ENCODE peak calls at places on chromosomes 16 and 17, in eight cellular contexts. K is PC-3, Y is OCI-LY7, S is MM.1S, R is HCT116, E is neural progenitor cell, M is hepatocyte, I is SK-N-SH. P is an unnamed sample.

GRCh38 chr17:59346341-59346740 is 14.9 kb downstream of the YPEL2 start:
- DNase-seq in K (no peak), Y (no peak), S (no peak), R (no peak), E (no peak), M (no peak), I (no peak), P (no peak)

GRCh38 chr16:85836706-85837582 is 37.4 kb downstream of the COX4I1 start:
- DNase-seq in K (no peak), Y (no peak), S (no peak), R (no peak), E (no peak), M (no peak), I (no peak), P (no peak)

GRCh38 chr17:38918129-38918913 is 7.1 kb upstream of the LASP1NB start:
- DNase-seq in K (no peak), Y (no peak), S (no peak), R (no peak), E (peak), M (no peak), I (no peak), P (peak)

GRCh38 chr16:70715860-70716357 is 30.1 kb upstream of the MTSS2 start:
- DNase-seq in K (peak), Y (no peak), S (no peak), R (no peak), E (no peak), M (peak), I (peak), P (no peak)

GRCh38 chr17:34504814-34505484 is 74.4 kb upstream of the TMEM132E start:
- DNase-seq in K (no peak), Y (no peak), S (peak), R (no peak), E (no peak), M (no peak), I (no peak), P (no peak)

GRCh38 chr16:85137323-85138072 is 25.2 kb upstream of the CIBAR2 start:
- DNase-seq in K (peak), Y (no peak), S (no peak), R (no peak), E (peak), M (peak), I (peak), P (no peak)

GRCh38 chr17:36939059-36939943 is 2.0 kb downstream of the LHX1 start:
- DNase-seq in K (no peak), Y (no peak), S (no peak), R (no peak), E (peak), M (no peak), I (no peak), P (no peak)

GRCh38 chr17:2965621-2966275 is 97.7 kb downstream of the OR1D5 start:
- DNase-seq in K (peak), Y (no peak), S (no peak), R (peak), E (no peak), M (peak), I (peak), P (no peak)

GRCh38 chr17:79955167-79955549 is 80.5 kb downstream of the TBC1D16 start:
- DNase-seq in K (no peak), Y (no peak), S (no peak), R (no peak), E (no peak), M (no peak), I (peak), P (no peak)
- H3K4me3 ChIP-seq in K (no peak), Y (no peak), S (no peak), R (no peak), E (no peak), M (no peak), I (no peak), P (no peak)

DNA sequence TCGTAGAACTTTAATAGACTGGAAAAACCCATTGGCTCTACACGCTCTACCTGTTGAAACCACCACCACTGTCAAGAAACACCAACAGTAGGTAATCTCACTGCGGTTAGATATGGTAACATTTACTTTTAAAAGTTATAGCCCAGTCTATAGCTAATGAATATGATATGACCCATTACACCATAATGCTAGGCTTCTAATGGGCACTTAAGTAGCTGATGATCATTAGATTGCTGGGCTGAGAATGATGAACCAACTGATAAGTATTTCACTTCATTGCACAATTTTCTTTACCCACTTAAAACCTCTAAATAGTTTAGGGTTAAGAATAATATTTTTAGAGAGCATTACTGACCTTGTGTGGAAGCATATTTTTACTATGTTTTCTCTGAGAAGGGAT is 788.9 kb upstream of the CA10 start:
- DNase-seq in K (no peak), Y (no peak), S (no peak), R (no peak), E (no peak), M (no peak), I (no peak), P (no peak)
- TF ChIP-seq CTCF in K (no peak), Y (no peak), S (no peak), R (no peak), E (no peak), M (no peak), I (no peak), P (no peak)

GRCh38 chr17:80068301-80069160 is 32.1 kb downstream of the CCDC40 start:
- DNase-seq in K (peak), Y (no peak), S (no peak), R (no peak), E (no peak), M (peak), I (peak), P (no peak)
- TF ChIP-seq EZH2phosphoT487 in K (no peak), Y (no peak), S (no peak), R (no peak), E (no peak), M (no peak), I (no peak), P (no peak)

DNA sequence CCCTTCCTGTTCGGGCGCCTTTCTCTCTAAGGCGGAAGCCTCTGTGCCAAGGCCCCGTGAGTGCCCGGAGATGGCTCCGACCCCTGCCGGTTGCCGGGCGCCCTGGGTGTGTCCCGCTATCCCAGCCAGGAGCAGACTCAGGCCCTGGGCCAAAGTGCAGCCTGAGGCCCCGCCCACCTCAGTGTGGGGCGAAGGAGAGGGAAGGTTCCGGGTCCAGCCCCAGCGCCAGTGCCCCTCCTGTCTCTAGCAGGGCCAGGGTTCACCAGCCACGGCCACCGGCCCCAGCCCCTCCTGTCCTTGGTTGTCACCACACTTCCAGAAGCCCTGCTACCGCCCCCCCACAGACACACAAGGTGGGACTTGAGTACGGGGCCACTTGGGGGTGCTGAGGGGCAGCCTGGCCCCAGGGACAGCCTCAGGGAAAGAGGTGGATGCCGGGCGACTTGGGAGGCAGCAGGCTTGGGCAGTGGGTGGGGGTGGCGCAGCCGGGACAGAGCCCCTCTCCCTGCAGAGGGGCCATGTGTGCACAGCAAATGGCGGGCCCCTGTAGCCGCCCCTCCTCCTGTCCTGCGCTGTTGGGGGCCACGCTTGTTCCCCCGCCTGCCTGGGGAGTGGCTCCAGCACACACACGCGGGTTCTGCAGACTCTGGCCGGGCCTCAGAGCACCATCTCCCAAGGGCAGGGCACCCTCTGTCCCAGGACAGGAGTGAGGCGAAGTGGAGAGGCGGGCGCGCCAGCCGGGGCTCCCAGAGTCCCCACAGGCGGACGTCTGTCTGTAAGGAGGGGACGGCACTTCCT is 6.0 kb downstream of the C1QTNF8 start:
- DNase-seq in K (peak), Y (no peak), S (no peak), R (no peak), E (no peak), M (peak), I (no peak), P (peak)
- H3K4me3 ChIP-seq in K (peak), Y (no peak), S (no peak), R (peak), E (no peak), M (no peak), I (no peak), P (no peak)

GRCh38 chr16:46607529-46607928 is 13.7 kb downstream of the SHCBP1 start:
- DNase-seq in K (peak), Y (peak), S (peak), R (peak), E (no peak), M (peak), I (no peak), P (peak)
- TF ChIP-seq CTCF in K (peak), Y (peak), S (peak), R (no peak), E (peak), M (peak), I (peak), P (peak)

GRCh38 chr16:9296273-9296593 is 204.8 kb downstream of the HAPSTR1 start:
- DNase-seq in K (no peak), Y (no peak), S (no peak), R (no peak), E (no peak), M (no peak), I (no peak), P (no peak)

GRCh38 chr16:9302102-9302501 is 210.7 kb downstream of the HAPSTR1 start:
- DNase-seq in K (no peak), Y (no peak), S (no peak), R (no peak), E (no peak), M (no peak), I (no peak), P (no peak)

GRCh38 chr16:9300252-9300651 is 208.8 kb downstream of the HAPSTR1 start:
- DNase-seq in K (no peak), Y (no peak), S (no peak), R (no peak), E (no peak), M (no peak), I (no peak), P (no peak)

GRCh38 chr16:9297437-9298113 is 206.1 kb downstream of the HAPSTR1 start:
- DNase-seq in K (peak), Y (peak), S (peak), R (peak), E (peak), M (peak), I (peak), P (peak)
- TF ChIP-seq EZH2phosphoT487 in K (no peak), Y (no peak), S (no peak), R (no peak), E (no peak), M (no peak), I (no peak), P (no peak)

DNA sequence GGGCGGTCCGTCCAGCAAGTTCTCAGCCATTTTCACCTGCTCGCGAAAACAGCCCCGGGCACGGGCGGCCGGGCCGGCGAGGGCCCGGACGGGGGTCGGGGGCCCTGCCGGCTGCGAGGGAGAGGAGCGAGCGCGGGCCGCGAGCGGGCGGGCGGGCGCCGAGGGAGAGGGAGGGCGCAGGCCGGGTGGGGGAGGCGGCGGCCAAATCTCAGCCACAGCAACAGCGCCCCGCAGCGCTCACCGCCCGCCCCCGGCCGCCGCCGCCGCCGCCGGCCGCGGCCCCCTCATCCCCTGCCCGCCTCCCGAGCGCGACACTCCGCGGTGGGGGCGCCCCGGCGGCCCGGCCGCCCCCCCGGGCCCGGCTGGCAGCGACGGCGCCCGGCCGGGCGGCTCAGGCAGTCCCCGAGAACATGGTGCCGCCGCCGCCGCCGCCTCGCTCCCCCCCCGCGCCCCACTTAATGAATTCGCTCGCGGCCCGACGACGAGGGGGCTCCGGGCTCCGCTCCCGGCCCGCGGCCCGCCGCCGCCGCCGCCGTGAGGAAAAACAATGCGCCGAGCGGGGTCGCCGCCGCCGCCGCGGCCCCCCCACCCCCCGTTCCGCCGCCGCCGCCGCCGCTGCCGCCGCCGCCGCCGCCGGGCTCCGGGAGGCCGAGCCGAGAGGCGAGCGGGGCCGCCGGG is 487 bp downstream of the CREBBP start:
- DNase-seq in K (peak), Y (peak), S (peak), R (no peak), E (peak), M (peak), I (peak), P (peak)
- H3K4me3 ChIP-seq in K (peak), Y (peak), S (peak), R (peak), E (peak), M (peak), I (peak), P (peak)

P was measured in GM23338.